ENCODE peak calls at places on chromosomes 13 and 19, in eight cellular contexts. G, M, A, U, S, J, R and E are unnamed samples.

GRCh38 chr19:56119585-56119978 is 1.5 kb downstream of the ZNF787 start:
- DNase-seq in M (peak; percentile 32), S (peak; percentile 42), A (no peak), U (no peak), J (no peak), R (peak; percentile 42), G (no peak), E (no peak)

GRCh38 chr13:82076421-82076820 is 1735.5 kb upstream of the SPRY2 start:
- DNase-seq in U (no peak), J (no peak), S (no peak), M (no peak), R (no peak), G (no peak), A (no peak), E (no peak)

GRCh38 chr19:45443462-45444317 is 20.0 kb upstream of the ERCC1 start:
- DNase-seq in S (peak; percentile 95), R (peak; percentile 78), A (peak; percentile 95), G (peak; percentile 37), J (no peak), M (peak; percentile 93), U (peak; percentile 36), E (peak; percentile 90)

GRCh38 chr13:23599083-23599925 is 29.1 kb downstream of the TNFRSF19 start:
- DNase-seq in A (no peak), J (no peak), R (peak; percentile 32), M (no peak), U (no peak), G (no peak), S (no peak), E (peak; percentile 57)

GRCh38 chr13:74770361-74770760 is 636.2 kb upstream of the KLF12 start:
- DNase-seq in G (no peak), U (no peak), R (peak; percentile 94), A (peak; percentile 91), M (peak; percentile 81), S (no peak), J (no peak), E (no peak)

GRCh38 chr13:98454389-98454881 is 122.5 kb downstream of the STK24 start:
- DNase-seq in J (no peak), R (peak; percentile 89), G (no peak), S (no peak), U (no peak), M (peak; percentile 35), A (peak; percentile 88), E (no peak)

GRCh38 chr19:6161271-6161850 is 25.9 kb downstream of the ACSBG2 start:
- DNase-seq in U (peak; percentile 97), G (peak; percentile 88), J (no peak), M (peak; percentile 9), S (peak; percentile 95), R (no peak), A (peak; percentile 7), E (no peak)

GRCh38 chr19:31406106-31406505 is 56.9 kb upstream of the TSHZ3 start:
- DNase-seq in M (no peak), J (no peak), U (no peak), A (no peak), R (no peak), G (no peak), S (no peak), E (no peak)

GRCh38 chr19:33273881-33274662 is 28.3 kb downstream of the CEBPA start:
- DNase-seq in U (peak; percentile 24), R (peak; percentile 88), S (peak; percentile 14), M (peak; percentile 77), G (peak; percentile 14), J (no peak), A (peak; percentile 90), E (no peak)

GRCh38 chr13:48094781-48095502 is at the start of gene MED4:
- DNase-seq in A (peak; percentile 96), J (peak; percentile 69), M (peak; percentile 92), U (peak; percentile 96), S (peak; percentile 93), R (peak; percentile 88), G (peak; percentile 97), E (peak; percentile 92)
- H3K4me1 ChIP-seq in A (peaks cover 8% of the 10 kb centered on the region), J (peaks cover 45% of the 10 kb centered on the region), M (peaks cover 10% of the 10 kb centered on the region), U (peaks cover 25% of the 10 kb centered on the region), S (peaks cover 3% of the 10 kb centered on the region), R (no peaks in the 10 kb centered on the region), G (peaks cover 37% of the 10 kb centered on the region), E (no peaks in the 10 kb centered on the region)

DNA sequence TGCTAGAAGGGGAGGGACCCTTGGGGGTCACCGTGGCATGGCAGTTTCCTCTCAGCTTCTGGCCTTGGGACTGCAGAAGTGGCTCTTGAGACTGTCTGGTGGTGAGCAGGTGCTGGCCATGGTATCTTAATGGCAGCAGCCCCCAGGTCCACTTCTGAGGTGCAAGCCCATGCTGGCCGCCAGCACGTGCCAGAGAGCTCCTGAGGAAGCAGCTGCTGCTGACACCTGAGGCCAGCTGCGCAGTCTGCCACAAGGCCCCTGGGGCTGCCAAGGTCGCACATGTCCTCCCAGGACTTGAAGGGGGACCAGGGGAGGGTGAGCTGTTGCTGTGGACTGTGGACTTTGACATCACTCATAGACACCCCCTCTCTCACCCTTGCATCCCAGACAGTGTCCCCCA is 48.0 kb downstream of the NFIX start:
- DNase-seq in R (no peak), A (no peak), G (no peak), J (no peak), M (no peak), S (no peak), U (no peak), E (no peak)
- H3K27me3 ChIP-seq in R (no peaks in the 10 kb centered on the region), A (peaks cover 95% of the 10 kb centered on the region), G (no peaks in the 10 kb centered on the region), J (no peaks in the 10 kb centered on the region), M (no peaks in the 10 kb centered on the region), S (no peaks in the 10 kb centered on the region), U (no peaks in the 10 kb centered on the region), E (peaks cover 5% of the 10 kb centered on the region)

DNA sequence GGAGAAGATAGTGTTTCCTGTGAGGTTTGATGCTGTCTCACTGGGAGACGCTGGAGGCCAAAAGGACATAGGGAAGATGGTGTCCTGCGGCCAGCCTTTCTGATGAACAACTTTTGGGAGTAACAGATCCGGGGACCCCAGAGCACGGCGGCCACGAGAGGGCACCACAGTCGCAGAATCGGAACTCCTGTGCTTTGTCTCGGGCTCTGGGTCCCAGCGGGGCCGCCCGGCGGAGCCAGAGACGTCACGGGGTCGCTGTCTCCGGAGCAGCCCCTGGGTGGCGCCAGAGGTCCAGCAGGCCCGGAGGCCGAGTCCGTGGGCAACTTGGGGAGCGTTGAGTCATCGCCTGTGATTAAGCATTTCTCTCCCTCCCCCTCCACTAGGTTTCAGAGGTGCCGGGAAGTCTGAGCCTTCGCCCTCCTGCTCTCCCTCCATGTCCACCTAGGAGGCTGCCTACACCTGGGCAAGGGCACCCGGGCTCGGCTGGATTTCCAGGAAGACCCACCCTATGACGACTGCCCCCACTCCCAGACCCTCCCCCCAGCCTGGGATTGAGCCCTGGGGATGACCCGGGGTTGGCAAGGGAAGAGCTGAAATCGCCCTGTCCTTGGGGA is 3.2 kb downstream of the NANOS3 start:
- DNase-seq in M (peak; percentile 94), U (peak; percentile 96), J (peak; percentile 82), G (peak; percentile 95), A (peak; percentile 97), R (peak; percentile 89), S (peak; percentile 98), E (peak; percentile 92)
- H3K4me1 ChIP-seq in M (peaks cover 36% of the 10 kb centered on the region), U (peaks cover 38% of the 10 kb centered on the region), J (peaks cover 58% of the 10 kb centered on the region), G (peaks cover 39% of the 10 kb centered on the region), A (peaks cover 17% of the 10 kb centered on the region), R (peaks cover 14% of the 10 kb centered on the region), S (peaks cover 17% of the 10 kb centered on the region), E (peaks cover 15% of the 10 kb centered on the region)

GRCh38 chr13:113771709-113772331 is 12.8 kb downstream of the TMEM255B start:
- DNase-seq in G (no peak), S (no peak), R (no peak), U (peak; percentile 47), A (peak; percentile 47), J (no peak), M (peak; percentile 54), E (no peak)

GRCh38 chr13:113770441-113770840 is 11.4 kb downstream of the TMEM255B start:
- DNase-seq in A (no peak), J (no peak), S (no peak), U (no peak), G (no peak), R (no peak), M (no peak), E (no peak)

GRCh38 chr13:113768018-113768905 is 9.2 kb downstream of the TMEM255B start:
- DNase-seq in J (no peak), M (no peak), R (no peak), G (no peak), S (no peak), U (no peak), A (no peak), E (no peak)

GRCh38 chr13:113769106-113769505 is 10.1 kb downstream of the TMEM255B start:
- DNase-seq in U (no peak), R (no peak), A (no peak), J (no peak), M (no peak), G (no peak), S (no peak), E (no peak)

DNA sequence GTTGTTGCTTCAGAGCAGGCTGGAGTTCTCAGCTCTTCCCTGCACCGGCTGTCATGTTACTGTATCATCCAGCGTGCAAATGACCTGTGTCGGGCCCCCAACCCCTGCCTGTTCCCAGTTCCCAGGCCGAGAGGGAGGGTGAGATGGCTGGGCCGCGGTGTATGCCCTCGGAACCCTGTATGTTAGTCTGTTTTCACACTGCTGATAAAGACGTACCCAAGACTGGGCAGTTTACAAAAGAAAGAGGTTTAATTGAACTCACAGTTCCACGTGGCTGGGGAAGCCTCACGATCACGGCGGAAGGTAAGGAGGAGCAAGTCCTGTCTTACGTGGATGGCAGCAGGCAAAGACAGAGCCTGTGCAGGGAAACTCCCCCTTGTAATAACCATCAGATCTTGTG is 10.9 kb downstream of the TMEM255B start:
- DNase-seq in M (no peak), J (no peak), U (no peak), R (no peak), S (no peak), A (no peak), G (no peak), E (no peak)
- H3K27me3 ChIP-seq in M (no peaks in the 10 kb centered on the region), J (no peaks in the 10 kb centered on the region), U (no peaks in the 10 kb centered on the region), R (no peaks in the 10 kb centered on the region), S (peaks cover 49% of the 10 kb centered on the region), A (no peaks in the 10 kb centered on the region), G (no peaks in the 10 kb centered on the region), E (no peaks in the 10 kb centered on the region)

GRCh38 chr19:16771618-16772017 is 52.0 kb downstream of the NWD1 start:
- DNase-seq in A (peak; percentile 87), M (peak; percentile 55), J (no peak), R (peak; percentile 59), S (peak; percentile 85), G (peak; percentile 63), U (peak; percentile 78), E (peak; percentile 92)
- H3K4me1 ChIP-seq in A (no peaks in the 10 kb centered on the region), M (peaks cover 3% of the 10 kb centered on the region), J (no peaks in the 10 kb centered on the region), R (no peaks in the 10 kb centered on the region), S (no peaks in the 10 kb centered on the region), G (no peaks in the 10 kb centered on the region), U (no peaks in the 10 kb centered on the region), E (no peaks in the 10 kb centered on the region)

GRCh38 chr13:112213467-112214245 is 146.7 kb downstream of the SOX1 start:
- DNase-seq in A (no peak), R (no peak), J (no peak), M (no peak), S (no peak), G (no peak), U (no peak), E (no peak)
- H3K27me3 ChIP-seq in A (peaks cover 53% of the 10 kb centered on the region), R (no peaks in the 10 kb centered on the region), J (no peaks in the 10 kb centered on the region), M (no peaks in the 10 kb centered on the region), S (no peaks in the 10 kb centered on the region), G (no peaks in the 10 kb centered on the region), U (no peaks in the 10 kb centered on the region), E (no peaks in the 10 kb centered on the region)

GRCh38 chr13:26513931-26514330 is 43.6 kb upstream of the WASF3 start:
- DNase-seq in G (no peak), R (no peak), M (no peak), S (no peak), U (no peak), J (no peak), A (no peak), E (no peak)
- H3K4me1 ChIP-seq in G (no peaks in the 10 kb centered on the region), R (no peaks in the 10 kb centered on the region), M (no peaks in the 10 kb centered on the region), S (no peaks in the 10 kb centered on the region), U (no peaks in the 10 kb centered on the region), J (no peaks in the 10 kb centered on the region), A (peaks cover 4% of the 10 kb centered on the region), E (peaks cover 2% of the 10 kb centered on the region)